ENCODE peak calls at places on chromosomes 5 and 9, in eight cellular contexts. C is H9, Y is GM23248, X is endothelial cell of umbilical vein, U is neuronal stem cell, S is Karpas-422, N is colonic mucosa, K is mammary epithelial cell. G is an unnamed sample.

GRCh38 chr5:10756539-10756938 is 4.5 kb downstream of the DAP start:
- DNase-seq in X (no peak), Y (peak), N (no peak), S (peak), C (no peak), U (no peak), K (no peak), G (peak)

GRCh38 chr5:141094481-141095262 is at the start of gene PCDHB2:
- DNase-seq in X (peak), C (peak), U (peak), S (no peak), N (no peak), K (peak), Y (peak), G (peak)

GRCh38 chr5:77935516-77936364 is 159.6 kb upstream of the TBCA start:
- DNase-seq in S (no peak), N (no peak), Y (peak), C (no peak), U (no peak), X (no peak), K (no peak), G (no peak)

GRCh38 chr9:8867148-8867547 is 1067.6 kb upstream of the DMAC1 start:
- DNase-seq in C (no peak), Y (no peak), N (no peak), X (no peak), U (no peak), K (no peak), S (no peak), G (no peak)

GRCh38 chr9:89661956-89662717 is 57.3 kb downstream of the GADD45G start:
- DNase-seq in Y (peak), U (peak), C (peak), X (peak), N (peak), S (no peak), K (peak), G (peak)

GRCh38 chr9:127122176-127123151 is at the start of gene ANGPTL2:
- DNase-seq in K (peak), S (no peak), U (peak), X (peak), N (peak), Y (peak), C (peak), G (peak)

GRCh38 chr9:114051281-114051680 is 26.8 kb downstream of the AMBP start:
- DNase-seq in N (no peak), K (no peak), S (no peak), Y (no peak), X (no peak), C (peak), U (no peak), G (no peak)

GRCh38 chr5:132483661-132484385 is 6.8 kb downstream of the IRF1 start:
- DNase-seq in S (no peak), K (no peak), C (no peak), X (no peak), N (no peak), U (no peak), Y (no peak), G (no peak)

GRCh38 chr9:136003356-136004218 is 42.4 kb upstream of the UBAC1 start:
- DNase-seq in C (no peak), S (no peak), X (no peak), U (no peak), Y (no peak), K (no peak), N (no peak), G (peak)

GRCh38 chr5:87877023-87877422 is 391.6 kb downstream of the TMEM161B start:
- DNase-seq in Y (no peak), N (no peak), C (no peak), X (no peak), S (no peak), U (no peak), K (no peak), G (no peak)

GRCh38 chr9:76559283-76559682 is 100.3 kb downstream of the GCNT1 start:
- DNase-seq in N (no peak), Y (no peak), U (no peak), K (no peak), S (no peak), C (no peak), X (no peak), G (no peak)

GRCh38 chr9:69035438-69036316 is at the start of gene FXN:
- DNase-seq in U (peak), S (peak), K (peak), Y (peak), X (peak), N (peak), C (peak), G (peak)

GRCh38 chr9:88503101-88503844 is 31.7 kb upstream of the NXNL2 start:
- DNase-seq in U (no peak), Y (no peak), X (no peak), S (no peak), N (no peak), C (no peak), K (no peak), G (no peak)

GRCh38 chr5:115962565-115963402 is 509 bp downstream of the LVRN start:
- DNase-seq in Y (peak), X (peak), N (no peak), U (no peak), S (no peak), C (peak), K (no peak), G (no peak)

GRCh38 chr5:373710-374602 is 52.4 kb downstream of the AHRR start:
- DNase-seq in K (peak), Y (peak), N (peak), X (peak), S (no peak), C (peak), U (peak), G (peak)

GRCh38 chr5:32201140-32201539 is 27.0 kb upstream of the GOLPH3 start:
- DNase-seq in X (no peak), C (no peak), K (no peak), S (no peak), U (no peak), Y (peak), N (no peak), G (peak)

GRCh38 chr9:137255448-137256114 is 454 bp downstream of the NELFB start:
- DNase-seq in U (no peak), C (peak), S (peak), X (peak), Y (peak), K (peak), N (peak), G (no peak)

GRCh38 chr9:133728856-133729645 is 9.1 kb downstream of the SARDH start:
- DNase-seq in Y (no peak), X (no peak), C (no peak), S (no peak), K (no peak), U (no peak), N (no peak), G (no peak)

GRCh38 chr5:126597156-126597555 is 2.1 kb upstream of the ALDH7A1 start:
- DNase-seq in C (no peak), U (no peak), K (peak), S (no peak), N (no peak), X (peak), Y (peak), G (peak)

GRCh38 chr9:117448066-117448465 is 33.2 kb upstream of the ASTN2 start:
- DNase-seq in U (no peak), X (no peak), C (no peak), N (no peak), S (peak), K (no peak), Y (peak), G (no peak)

GRCh38 chr9:116495725-116496124 is 191.4 kb upstream of the TRIM32 start:
- DNase-seq in S (no peak), K (no peak), Y (no peak), N (no peak), C (no peak), U (no peak), X (no peak), G (no peak)

GRCh38 chr5:57538341-57538955 is 55.8 kb upstream of the ACTBL2 start:
- DNase-seq in U (no peak), X (no peak), Y (peak), S (no peak), C (no peak), K (peak), N (no peak), G (peak)

GRCh38 chr9:94783121-94783664 is 56.7 kb downstream of the AOPEP start:
- DNase-seq in K (peak), C (peak), S (peak), U (peak), N (peak), X (peak), Y (peak), G (peak)

GRCh38 chr5:19047277-19047676 is 940.7 kb downstream of the CDH18 start:
- DNase-seq in K (no peak), N (no peak), S (no peak), X (no peak), C (peak), Y (no peak), U (no peak), G (no peak)

GRCh38 chr5:150132740-150133139 is 22.9 kb downstream of the PDGFRB start:
- DNase-seq in Y (no peak), K (no peak), C (no peak), N (no peak), X (no peak), U (no peak), S (no peak), G (no peak)

GRCh38 chr9:104780796-104781395 is 17.0 kb downstream of the NIPSNAP3B start:
- DNase-seq in X (peak), U (no peak), C (no peak), Y (peak), N (no peak), K (peak), S (peak), G (peak)

GRCh38 chr9:93185261-93186150 is 1.6 kb downstream of the WNK2 start:
- DNase-seq in X (no peak), K (no peak), Y (no peak), S (no peak), U (no peak), N (peak), C (no peak), G (no peak)

GRCh38 chr5:14082973-14083372 is 60.2 kb upstream of the TRIO start:
- DNase-seq in X (no peak), Y (no peak), U (no peak), N (no peak), K (no peak), S (no peak), C (no peak), G (no peak)

GRCh38 chr5:64625678-64626077 is 64.6 kb upstream of the SHISAL2B start:
- DNase-seq in K (no peak), N (no peak), S (no peak), C (no peak), U (no peak), X (no peak), Y (peak), G (peak)

GRCh38 chr9:91486699-91487497 is 63.3 kb upstream of the NFIL3 start:
- DNase-seq in U (no peak), X (no peak), S (peak), Y (peak), C (no peak), N (no peak), K (no peak), G (peak)

GRCh38 chr9:128528445-128529160 is 23.8 kb upstream of the SPTAN1 start:
- DNase-seq in N (no peak), Y (peak), U (no peak), X (peak), S (no peak), C (no peak), K (no peak), G (no peak)

GRCh38 chr5:66967826-66968262 is 228.8 kb downstream of the CD180 start:
- DNase-seq in Y (peak), X (no peak), S (no peak), C (no peak), N (no peak), U (no peak), K (no peak), G (no peak)

GRCh38 chr5:38601133-38601842 is 44.8 kb upstream of the LIFR start:
- DNase-seq in Y (no peak), K (no peak), S (no peak), U (no peak), N (no peak), X (peak), C (no peak), G (no peak)

GRCh38 chr5:3310551-3311340 is 284.9 kb upstream of the IRX1 start:
- DNase-seq in N (no peak), C (no peak), X (no peak), U (no peak), S (no peak), Y (peak), K (peak), G (no peak)

GRCh38 chr9:135857371-135857786 is 50.0 kb downstream of the CAMSAP1 start:
- DNase-seq in X (peak), Y (peak), K (peak), C (no peak), S (no peak), N (no peak), U (no peak), G (peak)

GRCh38 chr5:82335807-82336206 is 57.7 kb upstream of the RPS23 start:
- DNase-seq in Y (peak), K (no peak), S (no peak), U (no peak), C (no peak), X (no peak), N (no peak), G (peak)

GRCh38 chr5:36206913-36207312 is 34.8 kb downstream of the NADK2 start:
- DNase-seq in K (no peak), Y (no peak), U (no peak), N (no peak), S (no peak), C (no peak), X (no peak), G (no peak)

GRCh38 chr9:8095531-8096223 is 296.1 kb upstream of the DMAC1 start:
- DNase-seq in K (no peak), Y (no peak), X (no peak), N (no peak), C (no peak), S (no peak), U (no peak), G (no peak)

DNA sequence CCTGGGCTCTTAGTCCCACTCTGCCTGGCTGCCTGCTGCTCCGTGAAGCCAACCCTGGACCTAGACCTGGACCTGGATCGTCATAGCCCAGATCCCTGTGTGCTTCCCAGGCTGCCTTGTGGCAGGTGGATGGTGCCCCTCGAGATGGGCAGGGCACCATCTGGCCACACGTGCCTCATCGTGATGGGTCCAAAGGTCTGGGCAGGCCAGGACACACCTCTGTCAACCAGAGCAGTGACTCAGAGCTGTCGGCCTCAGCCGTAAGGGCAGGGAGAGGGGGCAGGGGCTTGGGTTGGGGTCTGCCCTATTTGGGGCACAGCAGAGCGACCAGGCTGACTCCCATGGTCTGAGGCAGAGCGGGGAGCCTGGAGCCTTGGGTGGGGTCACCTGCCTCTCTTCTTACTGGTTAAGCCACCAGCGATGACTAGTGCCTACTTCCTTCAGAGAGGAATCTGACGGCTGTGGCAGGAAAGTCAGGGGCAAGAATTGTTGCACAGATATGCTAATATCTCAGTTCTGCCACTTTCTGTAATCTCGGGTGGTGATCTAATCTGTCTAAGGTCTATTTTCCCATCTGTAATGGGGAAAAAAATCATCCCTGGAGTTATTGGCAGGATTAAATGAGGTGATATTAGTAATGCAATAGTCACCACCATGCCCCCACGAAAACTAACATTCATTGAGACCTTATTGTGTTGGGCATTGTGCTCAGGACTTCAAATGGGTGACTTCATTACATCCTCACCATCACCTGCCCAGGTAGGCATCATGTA is 3.2 kb upstream of the CDHR2 start:
- DNase-seq in S (no peak), U (no peak), N (peak), K (peak), C (no peak), X (no peak), Y (no peak), G (no peak)
- H3K9ac ChIP-seq in S (no peak), U (no peak), N (peak), K (no peak), C (no peak), X (no peak), Y (no peak), G (no peak)

GRCh38 chr5:142446960-142447279 is 122.1 kb upstream of the SPRY4 start:
- DNase-seq in U (no peak), K (no peak), C (no peak), Y (no peak), S (no peak), X (no peak), N (no peak), G (no peak)

GRCh38 chr5:142447887-142448286 is 123.1 kb upstream of the SPRY4 start:
- DNase-seq in Y (no peak), U (no peak), S (peak), N (no peak), K (no peak), C (no peak), X (no peak), G (no peak)

GRCh38 chr5:142450419-142450818 is 125.6 kb upstream of the SPRY4 start:
- DNase-seq in N (no peak), X (no peak), K (no peak), U (no peak), Y (no peak), C (no peak), S (no peak), G (no peak)

GRCh38 chr5:142445266-142445665 is 120.4 kb upstream of the SPRY4 start:
- DNase-seq in N (no peak), U (no peak), S (no peak), Y (peak), X (no peak), C (no peak), K (no peak), G (no peak)

GRCh38 chr5:142446131-142446959 is 121.5 kb upstream of the SPRY4 start:
- DNase-seq in N (no peak), U (no peak), X (peak), C (no peak), Y (peak), S (no peak), K (no peak), G (peak)
- H3K9ac ChIP-seq in N (no peak), U (no peak), X (peak), C (no peak), Y (peak), S (no peak), K (no peak), G (peak)

GRCh38 chr9:131475956-131476776 is 26.6 kb upstream of the POMT1 start:
- DNase-seq in K (no peak), N (no peak), S (no peak), C (no peak), X (no peak), Y (peak), U (no peak), G (peak)
- H3K9ac ChIP-seq in K (no peak), N (no peak), S (no peak), C (no peak), X (no peak), Y (no peak), U (no peak), G (no peak)

DNA sequence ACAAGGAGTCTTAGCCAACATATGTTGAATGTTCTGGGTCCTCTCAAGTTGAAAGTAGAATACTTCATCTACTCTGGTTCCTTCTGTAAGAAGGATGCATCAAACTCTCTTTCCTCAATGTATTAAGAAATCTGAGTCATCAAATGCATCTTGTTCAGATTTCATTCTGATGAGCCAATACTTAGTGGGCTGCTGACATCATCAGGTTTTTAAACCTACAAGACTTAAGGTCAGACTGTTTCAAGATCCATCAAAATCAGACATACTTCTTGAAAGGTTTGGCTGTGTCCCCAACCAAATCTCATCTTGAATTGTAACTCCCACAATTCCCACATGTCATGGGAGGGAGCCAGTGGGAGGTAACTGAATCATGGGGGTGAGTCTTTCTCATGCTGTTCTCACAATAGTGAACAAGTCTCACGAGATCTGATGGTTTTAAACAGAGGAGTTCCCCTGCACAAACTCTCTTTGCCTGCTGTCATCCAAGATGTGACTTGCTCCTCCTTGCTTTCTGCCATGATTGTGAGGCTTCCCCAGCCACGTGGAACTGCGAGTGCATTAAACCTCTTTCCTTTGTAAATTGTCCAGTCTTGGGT is 168.8 kb downstream of the RAPGEF6 start:
- DNase-seq in S (no peak), C (no peak), U (no peak), K (peak), Y (peak), X (no peak), N (no peak), G (peak)
- H3K9ac ChIP-seq in S (no peak), C (no peak), U (no peak), K (no peak), Y (no peak), X (no peak), N (no peak), G (no peak)

GRCh38 chr5:147452137-147452838 is 57.6 kb downstream of the DPYSL3 start:
- DNase-seq in C (peak), K (no peak), N (no peak), X (no peak), U (no peak), S (no peak), Y (no peak), G (no peak)
- H3K9ac ChIP-seq in C (peak), K (no peak), N (peak), X (no peak), U (peak), S (no peak), Y (peak), G (peak)

GRCh38 chr5:176533894-176534611 is 3.1 kb downstream of the RNF44 start:
- DNase-seq in Y (peak), C (no peak), U (no peak), X (peak), S (peak), N (peak), K (peak), G (peak)

GRCh38 chr5:176535655-176536131 is 1.5 kb downstream of the RNF44 start:
- DNase-seq in X (peak), S (peak), Y (peak), C (no peak), U (no peak), K (no peak), N (no peak), G (peak)

GRCh38 chr5:176534640-176535039 is 2.6 kb downstream of the RNF44 start:
- DNase-seq in N (peak), U (no peak), X (no peak), S (peak), K (no peak), Y (peak), C (no peak), G (no peak)

GRCh38 chr5:176536132-176536901 is 885 bp downstream of the RNF44 start:
- DNase-seq in N (peak), X (peak), S (peak), U (peak), C (peak), Y (peak), K (peak), G (peak)

DNA sequence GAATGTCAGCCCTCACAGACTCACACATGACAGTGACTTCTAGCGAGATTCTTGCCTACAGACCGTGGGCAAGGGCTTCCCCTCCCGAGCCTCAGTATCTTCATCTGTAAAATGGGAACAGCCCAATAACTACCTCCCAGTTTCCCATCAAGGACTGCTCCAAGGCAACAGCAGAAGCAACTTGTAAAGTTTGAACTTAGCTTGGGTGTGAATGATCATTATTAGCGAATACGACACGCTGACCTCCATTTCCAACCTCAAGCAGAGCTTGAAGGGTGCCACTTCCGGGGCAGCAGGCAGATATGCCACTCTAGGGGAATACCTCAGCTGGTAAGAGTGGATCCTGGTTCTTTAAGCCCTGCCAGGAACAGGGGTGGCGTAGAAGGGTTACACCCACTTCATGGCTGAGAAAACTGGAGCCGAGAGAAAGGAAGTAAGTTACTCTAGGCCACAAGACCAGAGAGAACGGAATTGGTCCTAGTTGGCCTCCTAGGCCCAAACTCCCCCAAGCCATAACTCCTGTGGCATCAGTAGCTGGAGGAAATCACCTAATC is 2.0 kb downstream of the RNF44 start:
- DNase-seq in C (no peak), N (peak), Y (peak), U (no peak), S (peak), X (peak), K (no peak), G (no peak)
- H3K9ac ChIP-seq in C (peak), N (peak), Y (peak), U (peak), S (peak), X (peak), K (peak), G (peak)

G was measured in adipocyte.